ENCODE peak calls at places on chromosomes 6 and 20, in ten cellular contexts. Y, K, U, G, H, J, I, N, O and M are unnamed samples.

GRCh38 chr6:133768656-133769295 is 120.1 kb upstream of the TCF21 start:
- DNase-seq in Y (no peak), K (no peak), U (no peak), G (no peak), H (no peak), J (no peak), I (no peak), N (no peak), O (no peak), M (no peak)

GRCh38 chr6:149923327-149923986 is 536 bp upstream of the RAET1G start:
- DNase-seq in Y (no peak), K (no peak), U (peak; percentile 10), G (no peak), H (no peak), J (no peak), I (no peak), N (no peak), O (no peak), M (no peak)

GRCh38 chr6:53161481-53162009 is 12.9 kb upstream of the GCM1 start:
- DNase-seq in Y (no peak), K (no peak), U (peak; percentile 96), G (no peak), H (no peak), J (no peak), I (no peak), N (no peak), O (no peak), M (no peak)

GRCh38 chr6:32152414-32153251 is 894 bp upstream of the PRRT1 start:
- DNase-seq in Y (peak; percentile 23), K (no peak), U (peak; percentile 37), G (no peak), H (no peak), J (no peak), I (no peak), N (peak; percentile 37), O (no peak), M (no peak)

GRCh38 chr6:160248538-160248937 is 10.1 kb downstream of the SLC22A2 start:
- DNase-seq in Y (no peak), K (no peak), U (no peak), G (no peak), H (no peak), J (no peak), I (no peak), N (no peak), O (no peak), M (no peak)

GRCh38 chr6:74256387-74257180 is 560.6 kb downstream of the CD109 start:
- DNase-seq in Y (no peak), K (peak; percentile 29), U (no peak), G (no peak), H (no peak), J (no peak), I (no peak), N (no peak), O (no peak), M (no peak)

GRCh38 chr6:39072830-39073229 is 24.2 kb downstream of the GLP1R start:
- DNase-seq in Y (no peak), K (no peak), U (no peak), G (no peak), H (no peak), J (no peak), I (no peak), N (no peak), O (no peak), M (no peak)

GRCh38 chr20:44720994-44721784 is 6.0 kb downstream of the CCN5 start:
- DNase-seq in Y (no peak), K (no peak), U (no peak), G (no peak), H (no peak), J (peak; percentile 90), I (no peak), N (no peak), O (no peak), M (no peak)

GRCh38 chr20:610130-611046 is at the start of gene TCF15:
- DNase-seq in Y (peak; percentile 5), K (no peak), U (no peak), G (no peak), H (no peak), J (no peak), I (no peak), N (no peak), O (no peak), M (no peak)

GRCh38 chr6:72132851-72133250 is 246.5 kb downstream of the RIMS1 start:
- DNase-seq in Y (no peak), K (no peak), U (no peak), G (no peak), H (no peak), J (no peak), I (no peak), N (no peak), O (no peak), M (no peak)

GRCh38 chr20:44720617-44720993 is 5.4 kb downstream of the CCN5 start:
- DNase-seq in Y (peak; percentile 36), K (no peak), U (no peak), G (no peak), H (no peak), J (peak; percentile 63), I (no peak), N (peak; percentile 11), O (peak; percentile 33), M (no peak)

GRCh38 chr6:606829-607379 is 50.0 kb downstream of the HUS1B start:
- DNase-seq in Y (no peak), K (no peak), U (no peak), G (no peak), H (no peak), J (no peak), I (no peak), N (no peak), O (no peak), M (no peak)

GRCh38 chr6:133977983-133978895 is 25.2 kb downstream of the TBPL1 start:
- DNase-seq in Y (no peak), K (peak; percentile 49), U (peak; percentile 28), G (no peak), H (no peak), J (peak; percentile 71), I (no peak), N (no peak), O (no peak), M (no peak)

GRCh38 chr6:16374796-16375195 is 136.4 kb downstream of the GMPR start:
- DNase-seq in Y (peak; percentile 7), K (no peak), U (no peak), G (no peak), H (no peak), J (no peak), I (no peak), N (no peak), O (no peak), M (no peak)

GRCh38 chr6:126302191-126302590 is 37.7 kb upstream of the CENPW start:
- DNase-seq in Y (no peak), K (no peak), U (no peak), G (no peak), H (no peak), J (no peak), I (no peak), N (no peak), O (no peak), M (no peak)

GRCh38 chr20:22371843-22372242 is 212.5 kb downstream of the FOXA2 start:
- DNase-seq in Y (no peak), K (no peak), U (no peak), G (no peak), H (no peak), J (no peak), I (no peak), N (no peak), O (no peak), M (peak; percentile 68)

GRCh38 chr6:137136065-137136464 is 37.4 kb downstream of the IL22RA2 start:
- DNase-seq in Y (no peak), K (no peak), U (peak; percentile 8), G (no peak), H (no peak), J (no peak), I (no peak), N (no peak), O (no peak), M (no peak)

GRCh38 chr6:21158149-21158548 is 435.4 kb upstream of the SOX4 start:
- DNase-seq in Y (no peak), K (no peak), U (no peak), G (no peak), H (no peak), J (no peak), I (no peak), N (no peak), O (no peak), M (no peak)

GRCh38 chr20:23226612-23227265 is 123.9 kb upstream of the NXT1 start:
- DNase-seq in Y (no peak), K (no peak), U (no peak), G (no peak), H (no peak), J (no peak), I (no peak), N (no peak), O (no peak), M (no peak)

GRCh38 chr20:19688031-19688806 is 69.8 kb upstream of the RIN2 start:
- DNase-seq in Y (peak; percentile 80), K (peak; percentile 75), U (peak; percentile 72), G (peak; percentile 25), H (peak; percentile 41), J (peak; percentile 89), I (no peak), N (peak; percentile 66), O (peak; percentile 74), M (no peak)

GRCh38 chr20:46979603-46980241 is 85.1 kb downstream of the EYA2 start:
- DNase-seq in Y (no peak), K (no peak), U (peak; percentile 74), G (no peak), H (no peak), J (no peak), I (no peak), N (no peak), O (no peak), M (no peak)

GRCh38 chr6:156832166-156832743 is 55.1 kb downstream of the ARID1B start:
- DNase-seq in Y (peak; percentile 55), K (peak; percentile 15), U (no peak), G (no peak), H (no peak), J (peak; percentile 28), I (peak; percentile 94), N (peak; percentile 69), O (no peak), M (no peak)

GRCh38 chr20:50191065-50191565 is 485 bp downstream of the CEBPB start:
- DNase-seq in Y (peak; percentile 50), K (no peak), U (no peak), G (no peak), H (peak; percentile 94), J (no peak), I (peak; percentile 36), N (peak; percentile 16), O (no peak), M (no peak)

GRCh38 chr6:137878070-137878809 is 11.2 kb downstream of the TNFAIP3 start:
- DNase-seq in Y (no peak), K (no peak), U (peak; percentile 30), G (no peak), H (no peak), J (peak; percentile 47), I (no peak), N (no peak), O (no peak), M (no peak)

GRCh38 chr20:32648761-32649615 is 24.8 kb downstream of the C20orf203 start:
- DNase-seq in Y (no peak), K (no peak), U (peak; percentile 61), G (no peak), H (no peak), J (no peak), I (no peak), N (no peak), O (no peak), M (no peak)

GRCh38 chr6:107318100-107318736 is 141.1 kb downstream of the PDSS2 start:
- DNase-seq in Y (peak; percentile 49), K (peak; percentile 38), U (peak; percentile 64), G (no peak), H (no peak), J (peak; percentile 52), I (peak; percentile 44), N (peak; percentile 53), O (peak; percentile 40), M (no peak)

GRCh38 chr6:92507552-92507951 is 911.8 kb downstream of the EPHA7 start:
- DNase-seq in Y (no peak), K (no peak), U (no peak), G (no peak), H (no peak), J (no peak), I (no peak), N (no peak), O (no peak), M (no peak)

GRCh38 chr20:4171538-4172116 is 156.3 kb upstream of the RNF24 start:
- DNase-seq in Y (peak; percentile 54), K (no peak), U (peak; percentile 66), G (no peak), H (no peak), J (no peak), I (no peak), N (peak; percentile 49), O (no peak), M (no peak)